ENCODE peak calls at places on chromosomes 4 and X, in eight cellular contexts. V, U, B, Q, T, X, Z and W are unnamed samples. For H3K4me1, the result is how much of the 10 kb centered on the place peaks cover.

GRCh38 chr4:153931804-153932203 is 142.9 kb upstream of the SFRP2 start:
- DNase-seq in T (no peak), Z (no peak), B (no peak), Q (no peak), V (no peak), U (no peak), X (no peak), W (no peak)

GRCh38 chrX:54182194-54182863 is 725 bp downstream of the FAM120C start:
- DNase-seq in B (peak), X (peak), V (peak), Q (peak), T (peak), Z (peak), U (peak), W (peak)

GRCh38 chr4:174100910-174101309 is 182.6 kb downstream of the FBXO8 start:
- DNase-seq in Q (no peak), X (no peak), T (no peak), B (no peak), V (no peak), Z (no peak), U (no peak), W (no peak)

GRCh38 chr4:146135941-146136340 is 39.6 kb upstream of the LSM6 start:
- DNase-seq in Z (no peak), B (no peak), Q (no peak), U (no peak), V (no peak), T (no peak), X (no peak), W (no peak)

GRCh38 chr4:153140294-153140693 is 63.9 kb upstream of the TRIM2 start:
- DNase-seq in T (no peak), Z (no peak), B (no peak), Q (no peak), V (no peak), U (no peak), X (no peak), W (no peak)

GRCh38 chr4:152961041-152961751 is 25.1 kb downstream of the FHDC1 start:
- DNase-seq in V (no peak), T (no peak), Q (no peak), U (peak), Z (no peak), B (no peak), X (no peak), W (no peak)

GRCh38 chr4:164424852-164425251 is 329.1 kb upstream of the SMIM31 start:
- DNase-seq in Z (no peak), B (no peak), T (no peak), X (no peak), Q (no peak), V (no peak), U (no peak), W (no peak)

GRCh38 chr4:51874551-51874950 is 31.6 kb downstream of the DCUN1D4 start:
- DNase-seq in V (no peak), X (no peak), T (no peak), B (no peak), Q (no peak), U (no peak), Z (no peak), W (no peak)

GRCh38 chrX:19576742-19577141 is 61.4 kb upstream of the MAP3K15 start:
- DNase-seq in B (no peak), U (no peak), Z (no peak), T (no peak), Q (no peak), V (no peak), X (no peak), W (no peak)

GRCh38 chr4:100949350-100949935 is 397.9 kb downstream of the PPP3CA start:
- DNase-seq in Z (no peak), X (no peak), T (no peak), U (no peak), B (no peak), V (no peak), Q (no peak), W (no peak)

DNA sequence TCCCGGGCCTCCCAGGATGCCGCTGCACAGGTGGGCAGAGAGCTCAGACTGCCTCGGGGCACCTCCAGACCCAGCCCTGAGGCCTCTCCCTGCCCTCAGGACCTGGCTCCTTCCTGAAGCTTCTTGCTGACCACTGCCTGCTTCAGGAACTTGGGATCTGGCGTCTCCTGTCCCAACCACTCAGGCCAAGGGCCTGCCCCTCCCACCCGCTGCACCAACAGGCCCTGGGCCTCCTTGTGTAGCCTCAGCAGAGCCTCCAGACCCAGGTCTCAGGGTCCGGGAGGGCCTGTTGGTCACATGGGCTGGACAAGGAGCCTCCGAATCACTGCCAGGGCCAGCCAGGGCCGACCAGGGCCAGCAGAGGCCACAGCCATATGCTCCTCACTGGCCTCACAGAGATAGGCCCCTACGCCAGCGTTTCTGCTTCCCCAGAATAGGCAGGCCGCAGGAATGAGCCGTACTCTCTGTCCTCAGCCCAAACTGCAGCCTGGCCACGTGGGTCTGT is 2.8 kb downstream of the MXD4 start:
- DNase-seq in U (peak), V (no peak), T (peak), Q (no peak), B (peak), Z (no peak), X (peak), W (no peak)
- H3K4me1 ChIP-seq in U (half or more), V (half or more), T (half or more), Q (half or more), B (half or more), Z (under half), X (half or more), W (under half)

DNA sequence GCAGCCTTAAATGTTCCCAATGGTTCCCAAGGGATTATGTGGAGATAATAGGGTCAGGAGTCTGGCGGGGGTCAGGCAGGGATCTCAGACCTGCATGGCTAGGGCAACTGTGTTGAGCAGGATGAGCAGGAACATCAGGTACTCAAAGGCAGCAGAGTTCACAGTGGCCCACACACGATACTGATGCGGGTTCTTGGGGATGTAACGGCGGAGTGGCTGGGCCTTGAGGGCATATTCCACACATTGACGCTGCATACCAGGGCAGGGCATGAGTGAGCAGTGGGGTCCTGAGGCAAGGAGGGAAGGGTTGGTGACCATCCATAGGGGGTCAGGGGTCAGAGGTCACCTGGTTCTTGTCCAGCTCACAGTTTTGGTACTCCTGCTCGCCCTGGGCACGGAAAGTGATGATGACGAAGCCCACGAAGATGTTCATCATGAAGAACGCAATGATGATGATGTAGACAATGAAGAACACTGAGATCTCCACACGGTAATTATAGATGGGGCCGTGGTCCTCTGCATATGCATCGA is 15.1 kb upstream of the SYP start:
- DNase-seq in U (no peak), V (no peak), Z (no peak), B (no peak), Q (no peak), T (no peak), X (no peak), W (no peak)
- H3K4me1 ChIP-seq in U (under half), V (under half), Z (under half), B (under half), Q (under half), T (under half), X (under half), W (under half)

GRCh38 chr4:24065974-24066373 is 176.1 kb upstream of the PPARGC1A start:
- DNase-seq in X (no peak), U (no peak), B (no peak), V (no peak), T (no peak), Z (no peak), Q (no peak), W (no peak)
- H3K4me1 ChIP-seq in X (under half), U (under half), B (under half), V (under half), T (under half), Z (under half), Q (under half), W (under half)

DNA sequence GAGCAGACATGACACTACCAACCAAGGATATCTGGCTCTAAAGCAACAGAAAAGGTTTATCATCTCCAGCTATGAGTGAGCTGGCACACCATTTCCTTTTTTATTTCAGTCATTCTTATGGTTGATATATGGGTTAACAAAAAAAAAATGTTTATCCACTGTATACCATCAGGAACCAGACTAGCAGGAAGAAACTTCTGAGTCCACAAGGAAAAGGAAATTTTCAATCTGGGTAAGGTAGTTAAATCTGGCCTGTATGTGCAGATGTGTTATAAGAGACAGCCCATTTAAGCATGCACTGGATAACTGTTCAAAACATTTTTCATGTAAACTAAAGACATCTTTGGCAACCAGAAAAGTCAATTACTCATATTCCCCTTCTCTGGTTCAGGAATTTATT is 35.0 kb downstream of the AMMECR1 start:
- DNase-seq in X (no peak), V (no peak), Z (no peak), T (no peak), Q (no peak), U (no peak), B (no peak), W (no peak)
- H3K4me1 ChIP-seq in X (under half), V (under half), Z (under half), T (under half), Q (under half), U (under half), B (under half), W (under half)

GRCh38 chr4:42633605-42634388 is 23.1 kb downstream of the ATP8A1 start:
- DNase-seq in Z (no peak), Q (no peak), T (no peak), V (no peak), U (no peak), B (no peak), X (no peak), W (no peak)
- H3K4me1 ChIP-seq in Z (under half), Q (under half), T (under half), V (under half), U (under half), B (under half), X (under half), W (under half)

GRCh38 chr4:81507530-81507929 is 35.8 kb upstream of the RASGEF1B start:
- DNase-seq in V (no peak), X (no peak), T (no peak), Q (no peak), U (no peak), Z (no peak), B (no peak), W (no peak)
- H3K4me1 ChIP-seq in V (under half), X (under half), T (under half), Q (under half), U (under half), Z (under half), B (under half), W (under half)